ENCODE peak calls at places on chromosomes 1 and 21, in four cellular contexts. P is fibroblast of lung, K is IMR-90, Y is neural progenitor cell. O is an unnamed sample.
A peak's percentile ranks its signal among the peaks of the same experiment; 100 is the strongest.

GRCh38 chr21:28776251-28776650 is 216.4 kb downstream of the LTN1 start:
- DNase-seq in P (peak; percentile 86), K (peak; percentile 96), Y (no peak), O (no peak)

GRCh38 chr1:202286622-202287097 is 55.1 kb downstream of the UBE2T start:
- DNase-seq in K (peak; percentile 1), P (peak; percentile 79), Y (no peak), O (no peak)

GRCh38 chr1:63906053-63906704 is 132.4 kb downstream of the ROR1 start:
- DNase-seq in P (no peak), K (no peak), Y (peak; percentile 42), O (no peak)

GRCh38 chr1:107152332-107152731 is 11.5 kb downstream of the NTNG1 start:
- DNase-seq in P (no peak), K (no peak), Y (no peak), O (no peak)

GRCh38 chr1:11539850-11540772 is 61.2 kb downstream of the DISP3 start:
- DNase-seq in K (no peak), P (no peak), Y (no peak), O (no peak)

GRCh38 chr1:89671775-89672488 is 39.0 kb downstream of the LRRC8C start:
- DNase-seq in Y (no peak), P (peak; percentile 66), K (peak; percentile 66), O (no peak)

GRCh38 chr1:12620931-12621330 is 2.9 kb upstream of the DHRS3 start:
- DNase-seq in P (no peak), Y (no peak), K (no peak), O (no peak)

GRCh38 chr1:10630661-10631120 is 155.9 kb downstream of the PEX14 start:
- DNase-seq in Y (no peak), P (no peak), K (no peak), O (no peak)

GRCh38 chr21:14955936-14956520 is 108.8 kb downstream of the NRIP1 start:
- DNase-seq in Y (no peak), K (no peak), P (no peak), O (no peak)

GRCh38 chr1:8121261-8122159 is 95.4 kb upstream of the ERRFI1 start:
- DNase-seq in P (peak; percentile 99), Y (no peak), K (peak; percentile 94), O (peak; percentile 46)

GRCh38 chr1:113534130-113534817 is 144.0 kb downstream of the MAGI3 start:
- DNase-seq in Y (peak; percentile 22), P (peak; percentile 95), K (peak; percentile 84), O (no peak)

GRCh38 chr21:14251336-14251735 is 35.4 kb downstream of the RBM11 start:
- DNase-seq in P (no peak), Y (no peak), K (no peak), O (no peak)

GRCh38 chr21:36773111-36773510 is 74.2 kb downstream of the SIM2 start:
- DNase-seq in K (peak; percentile 89), P (peak; percentile 90), Y (no peak), O (no peak)

GRCh38 chr1:179128520-179128919 is 46.6 kb downstream of the TOR3A start:
- DNase-seq in Y (no peak), K (no peak), P (peak; percentile 31), O (no peak)

GRCh38 chr1:179129702-179130473 is 48.0 kb downstream of the TOR3A start:
- DNase-seq in K (peak; percentile 47), P (peak; percentile 36), Y (no peak), O (no peak)

GRCh38 chr1:179126338-179127060 is 44.6 kb downstream of the TOR3A start:
- DNase-seq in Y (no peak), K (no peak), P (peak; percentile 79), O (no peak)

GRCh38 chr1:179124866-179125265 is 43.0 kb downstream of the TOR3A start:
- DNase-seq in P (peak; percentile 84), Y (no peak), K (peak; percentile 78), O (no peak)

GRCh38 chr1:179127163-179127895 is 45.5 kb downstream of the TOR3A start:
- DNase-seq in P (peak; percentile 79), K (peak; percentile 55), Y (no peak), O (no peak)
- H3K9ac ChIP-seq in P (no peak overlapping the region), K (no peak overlapping the region), Y (no peak overlapping the region), O (no peak overlapping the region)

DNA sequence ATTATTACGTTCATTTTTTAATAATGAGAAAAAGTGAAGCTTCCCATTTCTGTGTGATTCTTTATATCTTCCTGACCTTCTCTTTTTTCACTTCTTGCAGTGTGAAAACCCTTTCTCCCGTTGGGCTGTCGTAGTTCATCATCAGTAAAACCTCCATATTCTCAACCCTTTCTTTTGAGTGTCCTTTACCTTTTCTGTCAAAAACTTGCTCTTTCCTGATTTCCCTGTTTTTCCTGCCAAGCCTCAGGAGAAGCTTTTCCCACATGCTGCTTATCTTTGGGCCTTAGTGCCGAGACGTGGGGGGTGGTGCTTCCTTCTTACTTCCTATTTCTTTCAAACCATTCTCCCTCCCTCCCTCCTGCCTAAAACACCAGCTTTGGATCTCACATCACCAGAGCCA is 46.1 kb downstream of the UCK2 start:
- DNase-seq in K (no peak), P (no peak), Y (no peak), O (no peak)
- TF ChIP-seq CTCF in K (no peak), P (no peak), Y (no peak), O (no peak)

GRCh38 chr21:33205476-33205875 is 24.3 kb upstream of the IFNAR2 start:
- DNase-seq in P (no peak), Y (no peak), K (no peak), O (no peak)

GRCh38 chr21:33203371-33203724 is 26.4 kb upstream of the IFNAR2 start:
- DNase-seq in K (no peak), P (no peak), Y (no peak), O (no peak)

GRCh38 chr21:33199516-33200217 is 30.1 kb upstream of the IFNAR2 start:
- DNase-seq in K (peak; percentile 95), Y (peak; percentile 85), P (peak; percentile 88), O (peak; percentile 55)

GRCh38 chr21:33201945-33202344 is 27.8 kb upstream of the IFNAR2 start:
- DNase-seq in P (no peak), K (no peak), Y (no peak), O (no peak)

GRCh38 chr21:33202464-33203363 is 27.0 kb upstream of the IFNAR2 start:
- DNase-seq in K (no peak), P (no peak), Y (no peak), O (no peak)
- H3K9ac ChIP-seq in K (no peak overlapping the region), P (no peak overlapping the region), Y (no peak overlapping the region), O (no peak overlapping the region)

GRCh38 chr1:186325239-186325638 is 49.8 kb downstream of the TPR start:
- DNase-seq in P (peak; percentile 11), Y (peak; percentile 9), K (peak; percentile 29), O (no peak)
- TF ChIP-seq CTCF in P (peak; percentile 56), Y (peak; percentile 42), K (peak; percentile 50), O (peak; percentile 57)

GRCh38 chr1:40059292-40059959 is 18.9 kb downstream of the CAP1 start:
- DNase-seq in K (peak; percentile 70), Y (no peak), P (peak; percentile 73), O (peak; percentile 74)

GRCh38 chr1:40059960-40060337 is 19.4 kb downstream of the CAP1 start:
- DNase-seq in P (no peak), K (no peak), Y (no peak), O (no peak)

GRCh38 chr1:40060351-40060750 is 19.8 kb downstream of the CAP1 start:
- DNase-seq in P (no peak), Y (no peak), K (no peak), O (no peak)

GRCh38 chr1:40067023-40067422 is 26.5 kb downstream of the CAP1 start:
- DNase-seq in Y (no peak), K (peak; percentile 47), P (peak; percentile 34), O (no peak)

DNA sequence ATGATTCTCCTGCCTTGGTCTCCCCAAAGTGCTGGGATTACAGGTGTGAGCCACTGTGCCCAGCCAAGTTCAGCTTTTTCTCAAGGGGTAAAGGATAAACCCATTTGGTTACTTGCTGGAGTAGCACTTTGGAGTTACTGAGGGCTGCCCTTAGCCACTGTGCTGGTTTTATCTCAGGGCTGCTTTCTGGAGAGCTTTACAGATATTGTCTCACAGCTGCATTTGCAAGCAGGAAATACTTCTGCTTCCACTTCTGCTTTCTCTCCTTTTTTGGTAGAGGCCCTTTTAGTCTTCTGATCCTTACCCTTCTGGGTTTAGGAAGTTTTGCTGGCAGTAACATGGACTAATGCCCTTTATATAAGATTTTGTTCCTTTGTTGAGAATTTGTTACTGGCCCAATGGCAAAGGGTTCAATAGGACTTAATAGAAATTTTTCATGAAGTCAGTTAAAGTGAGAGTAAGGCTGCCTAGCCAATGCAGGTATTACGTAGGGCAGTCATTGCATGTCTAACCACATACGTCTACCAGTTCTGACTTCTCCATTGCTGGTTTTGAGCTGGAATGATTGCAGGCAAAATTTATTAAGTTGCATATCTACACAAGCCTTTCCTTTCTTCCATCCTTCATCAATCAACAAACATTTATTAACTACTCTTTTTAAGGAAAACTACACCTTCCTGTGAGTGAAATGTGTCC is 24.4 kb downstream of the CAP1 start:
- DNase-seq in Y (no peak), K (no peak), P (no peak), O (no peak)
- H3K9ac ChIP-seq in Y (no peak overlapping the region), K (no peak overlapping the region), P (no peak overlapping the region), O (no peak overlapping the region)

DNA sequence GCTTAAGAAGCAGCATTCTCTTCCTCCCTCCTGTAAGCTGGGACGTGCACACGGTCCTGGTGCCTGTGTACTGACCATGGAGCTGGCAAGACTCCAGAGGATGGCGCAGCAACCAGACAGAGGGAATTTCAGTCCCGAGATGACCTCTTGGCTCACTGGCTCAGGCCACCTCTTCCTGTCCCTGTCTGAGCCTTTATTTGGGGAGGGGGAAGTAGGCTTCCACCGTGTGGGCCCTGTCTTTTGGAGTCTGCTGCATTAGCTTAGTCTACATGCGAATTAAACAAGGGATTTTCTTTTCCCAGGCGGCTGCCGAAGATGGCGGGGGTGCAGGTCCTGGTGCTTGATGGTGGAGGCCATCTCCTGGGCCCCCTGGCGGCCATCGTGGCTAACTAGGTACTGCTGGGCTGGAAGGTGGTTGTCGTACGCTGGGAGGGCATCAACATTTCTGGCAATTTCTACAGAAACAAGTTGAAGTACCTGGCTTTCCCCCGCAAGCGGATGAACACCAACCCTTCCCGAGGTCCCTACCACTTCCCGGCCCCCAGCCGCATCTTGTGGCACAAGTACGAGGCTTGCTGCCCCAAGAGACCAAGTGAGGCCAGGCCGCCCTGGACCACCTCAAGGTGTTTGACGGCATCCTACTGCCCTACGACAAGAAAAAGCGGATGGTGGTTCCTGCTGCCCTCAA is 10.2 kb downstream of the IL24 start:
- DNase-seq in P (no peak), Y (peak; percentile 56), K (no peak), O (peak; percentile 54)
- TF ChIP-seq CTCF in P (no peak), Y (peak; percentile 46), K (peak; percentile 19), O (peak; percentile 59)

GRCh38 chr1:159705251-159705910 is 9.0 kb downstream of the CRP start:
- DNase-seq in P (no peak), Y (no peak), K (no peak), O (no peak)

GRCh38 chr1:159705911-159706270 is 8.5 kb downstream of the CRP start:
- DNase-seq in P (no peak), Y (no peak), K (no peak), O (no peak)

GRCh38 chr1:159712080-159712479 is 2.3 kb downstream of the CRP start:
- DNase-seq in P (no peak), Y (no peak), K (no peak), O (no peak)

GRCh38 chr1:159707473-159707872 is 6.9 kb downstream of the CRP start:
- DNase-seq in Y (no peak), K (no peak), P (no peak), O (no peak)
- H3K9ac ChIP-seq in Y (no peak overlapping the region), K (no peak overlapping the region), P (no peak overlapping the region), O (no peak overlapping the region)

DNA sequence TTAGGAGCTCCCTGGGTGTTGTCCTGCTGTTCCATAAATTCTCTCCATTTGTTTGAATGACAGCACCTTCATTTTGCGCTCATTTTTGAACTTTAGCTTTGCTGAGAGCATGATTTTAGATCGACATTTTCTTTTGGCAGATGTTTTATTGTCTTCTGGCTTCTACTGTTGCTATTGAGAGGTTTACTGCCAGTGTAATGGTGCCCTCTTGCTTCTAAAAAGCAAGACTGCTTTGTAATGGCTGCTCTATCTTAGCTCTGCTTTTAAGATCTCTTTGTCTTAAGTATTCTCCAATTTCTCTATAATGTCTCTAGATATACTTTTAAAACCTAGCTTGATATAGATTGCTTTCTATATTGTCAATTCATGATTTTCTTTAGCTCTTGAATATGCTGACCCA is 27.8 kb downstream of the THEM4 start:
- DNase-seq in K (no peak), P (no peak), Y (no peak), O (no peak)
- TF ChIP-seq CTCF in K (no peak), P (no peak), Y (peak; percentile 18), O (peak; percentile 40)

O was measured in H9.